ENCODE peak calls at places on chromosomes 6 and 20, in seven cellular contexts. P, K, U, F, S, C and X are unnamed samples.

GRCh38 chr6:28543671-28544131 is 18.0 kb downstream of the GPX5 start:
- DNase-seq in P (peak), K (no peak), U (no peak), F (no peak), S (no peak), C (no peak), X (no peak)

GRCh38 chr20:48766205-48766604 is 61.6 kb downstream of the PREX1 start:
- DNase-seq in P (no peak), K (no peak), U (no peak), F (no peak), S (no peak), C (no peak), X (no peak)

GRCh38 chr20:63501818-63502670 is 3.2 kb upstream of the EEF1A2 start:
- DNase-seq in P (no peak), K (no peak), U (no peak), F (peak), S (no peak), C (no peak), X (no peak)

GRCh38 chr6:150325093-150325772 is 43.6 kb upstream of the IYD start:
- DNase-seq in P (no peak), K (no peak), U (peak), F (no peak), S (no peak), C (no peak), X (no peak)

GRCh38 chr6:140318408-140318807 is 944.0 kb upstream of the CITED2 start:
- DNase-seq in P (no peak), K (no peak), U (no peak), F (no peak), S (no peak), C (no peak), X (no peak)

GRCh38 chr6:70955441-70956190 is 1.2 kb downstream of the B3GAT2 start:
- DNase-seq in P (peak), K (peak), U (peak), F (peak), S (peak), C (peak), X (peak)

GRCh38 chr20:25076201-25076600 is 5.7 kb downstream of the VSX1 start:
- DNase-seq in P (no peak), K (no peak), U (no peak), F (peak), S (peak), C (no peak), X (no peak)

GRCh38 chr20:10523438-10523837 is 88.3 kb downstream of the SLX4IP start:
- DNase-seq in P (no peak), K (no peak), U (no peak), F (no peak), S (no peak), C (no peak), X (no peak)

GRCh38 chr20:346640-347316 is at the start of gene NRSN2:
- DNase-seq in P (peak), K (peak), U (peak), F (peak), S (no peak), C (peak), X (no peak)

GRCh38 chr6:87756858-87757257 is 54.8 kb upstream of the AKIRIN2 start:
- DNase-seq in P (peak), K (no peak), U (no peak), F (no peak), S (no peak), C (no peak), X (no peak)

GRCh38 chr20:31704225-31705119 is 18.2 kb downstream of the BCL2L1 start:
- DNase-seq in P (no peak), K (no peak), U (peak), F (no peak), S (peak), C (peak), X (no peak)

GRCh38 chr6:2909718-2910117 is 6.6 kb upstream of the SERPINB9 start:
- DNase-seq in P (peak), K (no peak), U (no peak), F (no peak), S (no peak), C (no peak), X (no peak)

GRCh38 chr6:6384520-6384919 is 64.1 kb upstream of the F13A1 start:
- DNase-seq in P (no peak), K (no peak), U (no peak), F (no peak), S (no peak), C (no peak), X (no peak)

GRCh38 chr6:33419580-33420492 is at the start of gene SYNGAP1:
- DNase-seq in P (peak), K (peak), U (peak), F (peak), S (no peak), C (no peak), X (no peak)

GRCh38 chr6:165484178-165484889 is 174.9 kb upstream of the C6orf118 start:
- DNase-seq in P (no peak), K (no peak), U (no peak), F (no peak), S (no peak), C (no peak), X (no peak)

GRCh38 chr20:49890651-49891361 is 24.5 kb downstream of the SPATA2 start:
- DNase-seq in P (no peak), K (no peak), U (no peak), F (no peak), S (no peak), C (no peak), X (no peak)

GRCh38 chr6:111731404-111732195 is 125.9 kb upstream of the TRAF3IP2 start:
- DNase-seq in P (no peak), K (no peak), U (no peak), F (no peak), S (no peak), C (no peak), X (no peak)

GRCh38 chr6:105607624-105608392 is 204.9 kb upstream of the PREP start:
- DNase-seq in P (no peak), K (no peak), U (no peak), F (no peak), S (no peak), C (no peak), X (no peak)

GRCh38 chr6:101509556-101509955 is 116.0 kb downstream of the GRIK2 start:
- DNase-seq in P (no peak), K (no peak), U (no peak), F (no peak), S (no peak), C (no peak), X (no peak)